ENCODE peak calls at places on chromosomes 4 and X, in ten cellular contexts. Y is tibial artery; D is right lobe of liver; V is GM13977; J is B cell; Z is endothelial cell of umbilical vein; I is dorsolateral prefrontal cortex; S is Panc1; E is CD8-positive, alpha-beta T cell; T is natural killer cell. M is an unnamed sample.
A peak's percentile ranks its signal among the peaks of the same experiment; 100 is the strongest.

GRCh38 chr4:14667624-14668295 is 334.5 kb upstream of the CPEB2 start:
- DNase-seq in D (no peak), I (no peak), Y (no peak), J (no peak), S (no peak), E (no peak), Z (no peak), T (no peak), V (no peak), M (no peak)

GRCh38 chrX:39576081-39576701 is 521.6 kb downstream of the BCOR start:
- DNase-seq in T (no peak), V (no peak), J (no peak), S (no peak), Y (peak; percentile 18), I (no peak), D (no peak), Z (no peak), E (no peak), M (no peak)

GRCh38 chrX:150219374-150220185 is 143.5 kb upstream of the MAMLD1 start:
- DNase-seq in J (no peak), Z (no peak), I (no peak), Y (no peak), V (no peak), S (peak; percentile 70), T (no peak), D (no peak), E (no peak), M (peak; percentile 56)

GRCh38 chr4:76930721-76931481 is 18.7 kb upstream of the SEPTIN11 start:
- DNase-seq in Z (no peak), Y (no peak), I (no peak), E (no peak), S (no peak), V (no peak), J (no peak), D (no peak), T (no peak), M (no peak)

GRCh38 chr4:139656614-139657486 is 8.8 kb upstream of the MGST2 start:
- DNase-seq in Y (no peak), V (peak; percentile 47), T (peak; percentile 23), J (peak; percentile 66), E (peak; percentile 60), S (no peak), I (no peak), Z (peak; percentile 76), D (peak; percentile 58), M (no peak)

GRCh38 chr4:122329876-122330595 is 48.8 kb upstream of the ADAD1 start:
- DNase-seq in T (no peak), E (no peak), J (no peak), Y (no peak), Z (no peak), D (no peak), V (no peak), I (no peak), S (no peak), M (no peak)

GRCh38 chrX:37603938-37604409 is 32.5 kb downstream of the LANCL3 start:
- DNase-seq in I (no peak), V (no peak), D (no peak), Y (no peak), Z (no peak), T (no peak), J (no peak), S (no peak), E (no peak), M (no peak)

GRCh38 chrX:40778861-40779575 is 43.7 kb upstream of the MED14 start:
- DNase-seq in S (no peak), D (no peak), Z (peak; percentile 51), I (no peak), J (no peak), Y (no peak), V (no peak), E (no peak), T (no peak), M (no peak)

GRCh38 chr4:86357608-86358007 is 2.2 kb downstream of the MAPK10 start:
- DNase-seq in T (no peak), S (no peak), E (no peak), Y (no peak), D (no peak), I (no peak), V (no peak), Z (no peak), J (no peak), M (no peak)

GRCh38 chr4:119212964-119213606 is 572 bp downstream of the USP53 start:
- DNase-seq in Z (peak; percentile 95), S (peak; percentile 69), E (no peak), I (peak; percentile 35), D (peak; percentile 85), T (peak; percentile 49), J (peak; percentile 72), V (peak; percentile 59), Y (peak; percentile 96), M (peak; percentile 94)

GRCh38 chrX:140764401-140764919 is 54.9 kb downstream of the LINC00632 start:
- DNase-seq in V (no peak), T (no peak), S (no peak), I (no peak), D (peak; percentile 25), Y (peak; percentile 39), Z (peak; percentile 27), J (no peak), E (no peak), M (no peak)

GRCh38 chr4:158172558-158173258 is at the start of gene GASK1B:
- DNase-seq in V (peak; percentile 36), I (no peak), E (no peak), Z (peak; percentile 91), T (no peak), J (no peak), Y (peak; percentile 50), S (no peak), D (no peak), M (no peak)

GRCh38 chr4:4853371-4853823 is 6.1 kb upstream of the MSX1 start:
- DNase-seq in Z (no peak), I (no peak), T (no peak), D (no peak), E (no peak), S (no peak), Y (no peak), V (no peak), J (peak; percentile 36), M (peak; percentile 71)

GRCh38 chr4:67549123-67549522 is 3.8 kb upstream of the CENPC start:
- DNase-seq in T (no peak), S (no peak), Z (peak; percentile 59), E (no peak), J (peak; percentile 62), D (no peak), V (peak; percentile 26), Y (no peak), I (no peak), M (no peak)

GRCh38 chrX:65098851-65099250 is 122.6 kb upstream of the ZC4H2 start:
- DNase-seq in D (no peak), E (no peak), Y (no peak), V (no peak), I (no peak), Z (no peak), T (no peak), J (no peak), S (no peak), M (no peak)

GRCh38 chr4:108337923-108338322 is 169.2 kb upstream of the LEF1 start:
- DNase-seq in I (no peak), D (no peak), Y (no peak), E (no peak), J (no peak), Z (no peak), V (no peak), T (no peak), S (no peak), M (no peak)

GRCh38 chr4:89640620-89641366 is 196.2 kb downstream of the SNCA start:
- DNase-seq in Z (no peak), S (no peak), I (no peak), D (peak; percentile 55), E (no peak), V (no peak), J (peak; percentile 2), Y (no peak), T (no peak), M (no peak)
- TF ChIP-seq CTCF in Z (peak; percentile 68), S (peak; percentile 69), I (no peak), D (peak; percentile 39), E (no peak), V (no peak), J (no peak), Y (no peak), T (no peak), M (no peak)

DNA sequence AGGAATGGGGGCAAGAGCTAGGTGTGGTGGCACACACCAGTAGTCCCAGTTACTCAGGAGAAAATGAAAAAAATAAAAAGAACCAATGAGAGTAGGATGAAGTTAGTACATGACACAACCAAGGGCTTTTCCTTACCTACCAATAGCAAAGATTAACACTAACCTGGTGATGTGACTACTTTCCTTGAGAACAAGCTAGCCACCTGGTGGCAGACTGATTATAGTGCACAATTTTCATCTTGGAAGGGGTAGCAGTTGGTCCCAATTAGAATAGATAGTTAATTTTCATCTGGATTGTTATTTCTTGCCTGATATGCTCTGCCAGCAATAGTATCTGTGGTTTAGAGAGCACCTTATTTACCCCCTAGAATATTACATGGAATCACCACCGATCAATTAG is 1216.8 kb upstream of the PABPC4L start:
- DNase-seq in Z (no peak), J (no peak), T (no peak), S (no peak), V (peak; percentile 12), I (no peak), D (no peak), Y (no peak), E (no peak), M (no peak)
- TF ChIP-seq CTCF in Z (peak; percentile 11), J (no peak), T (no peak), S (no peak), V (peak; percentile 46), I (no peak), D (no peak), Y (no peak), E (no peak), M (no peak)

GRCh38 chr4:83489711-83490326 is 4.9 kb upstream of the ABRAXAS1 start:
- DNase-seq in I (no peak), V (no peak), Y (no peak), J (no peak), Z (no peak), T (no peak), D (no peak), E (no peak), S (no peak), M (no peak)
- TF ChIP-seq CTCF in I (no peak), V (no peak), Y (no peak), J (no peak), Z (no peak), T (no peak), D (no peak), E (no peak), S (no peak), M (no peak)

GRCh38 chrX:155270969-155271368 is 6.7 kb upstream of the RAB39B start:
- DNase-seq in V (no peak), T (no peak), J (no peak), D (no peak), I (no peak), Z (no peak), S (no peak), E (no peak), Y (no peak), M (no peak)
- TF ChIP-seq CTCF in V (no peak), T (no peak), J (no peak), D (no peak), I (no peak), Z (no peak), S (no peak), E (no peak), Y (no peak), M (no peak)